ENCODE peak calls at places on chromosomes 11 and 22, in five cellular contexts. Y, P, M, I and S are unnamed samples.

GRCh38 chr11:14954581-14954980 is 17.6 kb downstream of the CALCA start:
- DNase-seq in Y (no peak), P (no peak), M (no peak), I (peak), S (no peak)

GRCh38 chr22:36194971-36195370 is 6.6 kb downstream of the APOL4 start:
- DNase-seq in Y (peak), P (peak), M (peak), I (peak), S (peak)

GRCh38 chr11:111185259-111185658 is 60.3 kb upstream of the POU2AF2 start:
- DNase-seq in Y (no peak), P (peak), M (peak), I (no peak), S (peak)

GRCh38 chr11:119206512-119207299 is 567 bp downstream of the CBL start:
- DNase-seq in Y (peak), P (no peak), M (peak), I (no peak), S (peak)

GRCh38 chr11:61133956-61134662 is 27.1 kb downstream of the VPS37C start:
- DNase-seq in Y (no peak), P (no peak), M (no peak), I (no peak), S (no peak)

GRCh38 chr11:76234704-76235232 is 28.5 kb upstream of the WNT11 start:
- DNase-seq in Y (peak), P (no peak), M (peak), I (no peak), S (no peak)

GRCh38 chr22:37186228-37186996 is 1.6 kb downstream of the C1QTNF6 start:
- DNase-seq in Y (peak), P (peak), M (peak), I (peak), S (peak)

GRCh38 chr11:77865805-77866204 is 44.9 kb downstream of the AAMDC start:
- DNase-seq in Y (no peak), P (peak), M (peak), I (no peak), S (peak)

GRCh38 chr11:61585115-61585514 is 4.2 kb upstream of the SYT7 start:
- DNase-seq in Y (no peak), P (no peak), M (no peak), I (no peak), S (no peak)

GRCh38 chr11:7020183-7020917 is at the start of the genes NLRP14 and ZNF214:
- DNase-seq in Y (no peak), P (peak), M (peak), I (peak), S (peak)

GRCh38 chr22:19394274-19395050 is 37.1 kb downstream of the HIRA start:
- DNase-seq in Y (no peak), P (no peak), M (no peak), I (no peak), S (no peak)

GRCh38 chr11:57500526-57500925 is 15.0 kb downstream of the SLC43A1 start:
- DNase-seq in Y (no peak), P (no peak), M (no peak), I (no peak), S (no peak)

GRCh38 chr22:38831166-38831945 is 12.5 kb downstream of the NPTXR start:
- DNase-seq in Y (no peak), P (peak), M (peak), I (peak), S (peak)

GRCh38 chr11:114160884-114161283 is 101.4 kb downstream of the ZBTB16 start:
- DNase-seq in Y (no peak), P (no peak), M (no peak), I (peak), S (no peak)

GRCh38 chr11:45982656-45983470 is 60.4 kb downstream of the LARGE2 start:
- DNase-seq in Y (no peak), P (peak), M (peak), I (peak), S (peak)

GRCh38 chr22:17938484-17938924 is 85.9 kb downstream of the MICAL3 start:
- DNase-seq in Y (no peak), P (peak), M (no peak), I (no peak), S (peak)

GRCh38 chr11:117226388-117227385 is 5.2 kb downstream of the PCSK7 start:
- DNase-seq in Y (peak), P (peak), M (peak), I (peak), S (peak)

GRCh38 chr11:84722583-84723108 is 904.5 kb downstream of the DLG2 start:
- DNase-seq in Y (no peak), P (no peak), M (peak), I (no peak), S (no peak)

GRCh38 chr22:19862616-19863246 is 8.1 kb upstream of the GNB1L start:
- DNase-seq in Y (no peak), P (no peak), M (no peak), I (no peak), S (no peak)

GRCh38 chr11:104549019-104549418 is 349.2 kb downstream of the CASP12 start:
- DNase-seq in Y (no peak), P (no peak), M (no peak), I (no peak), S (no peak)

GRCh38 chr11:114353448-114353847 is 46.9 kb downstream of the C11orf71 start:
- DNase-seq in Y (no peak), P (no peak), M (no peak), I (no peak), S (peak)

GRCh38 chr11:11956006-11956405 is 52.4 kb downstream of the DKK3 start:
- DNase-seq in Y (no peak), P (no peak), M (no peak), I (no peak), S (no peak)

DNA sequence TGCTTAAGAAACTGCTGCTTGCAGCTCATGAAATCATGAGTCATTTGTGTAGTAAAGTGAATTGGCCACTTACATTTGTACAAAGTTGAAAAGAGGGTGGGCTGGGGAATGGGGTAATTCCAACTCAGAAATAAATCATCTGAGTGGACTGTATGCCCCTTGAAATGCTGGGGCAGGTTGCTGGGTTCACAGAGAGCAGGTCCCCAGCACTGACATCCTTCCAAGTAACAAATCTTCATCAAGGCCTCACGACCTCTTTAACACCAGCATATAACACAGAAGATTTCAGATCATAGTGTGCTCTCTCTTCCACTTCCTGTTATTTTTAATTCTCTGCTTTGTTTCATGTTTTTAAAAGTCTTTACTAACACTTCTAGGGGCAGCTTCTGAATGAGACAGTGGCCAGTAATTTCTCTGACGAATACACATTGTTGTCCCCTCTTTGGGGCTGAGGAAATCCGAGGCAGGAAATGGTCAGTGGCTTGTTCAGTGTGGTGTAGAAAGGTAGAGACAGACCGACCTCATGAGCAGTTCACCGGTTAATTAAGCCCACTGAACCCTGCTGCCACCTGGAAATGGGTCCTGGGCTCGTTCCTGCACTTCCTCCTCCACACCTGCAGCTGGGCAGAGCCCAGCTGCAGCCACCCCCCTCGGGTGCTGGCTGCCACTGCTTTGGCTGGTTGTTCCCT is 127.8 kb downstream of the MAML2 start:
- DNase-seq in Y (peak), P (peak), M (peak), I (no peak), S (peak)
- H3K4me3 ChIP-seq in Y (peak), P (no peak), M (no peak), I (no peak), S (no peak)

GRCh38 chr11:65609711-65610110 is 4.3 kb downstream of the MAP3K11 start:
- DNase-seq in Y (no peak), P (no peak), M (no peak), I (no peak), S (no peak)

GRCh38 chr11:65606876-65607613 is 7.0 kb downstream of the MAP3K11 start:
- DNase-seq in Y (no peak), P (peak), M (peak), I (peak), S (peak)

GRCh38 chr11:65611028-65611757 is 2.8 kb downstream of the MAP3K11 start:
- DNase-seq in Y (no peak), P (no peak), M (no peak), I (no peak), S (no peak)

GRCh38 chr11:65609236-65609635 is 4.8 kb downstream of the MAP3K11 start:
- DNase-seq in Y (no peak), P (peak), M (peak), I (no peak), S (no peak)

GRCh38 chr11:65607614-65608426 is 6.2 kb downstream of the MAP3K11 start:
- DNase-seq in Y (no peak), P (no peak), M (no peak), I (no peak), S (no peak)
- H3K4me3 ChIP-seq in Y (no peak), P (no peak), M (peak), I (no peak), S (peak)

GRCh38 chr11:44068180-44068579 is 2.1 kb downstream of the ACCS start:
- DNase-seq in Y (no peak), P (no peak), M (no peak), I (no peak), S (no peak)

GRCh38 chr11:44065161-44065571 is 904 bp upstream of the ACCS start:
- DNase-seq in Y (no peak), P (no peak), M (no peak), I (no peak), S (no peak)

GRCh38 chr11:44065851-44066731 is at the start of gene ACCS:
- DNase-seq in Y (peak), P (peak), M (peak), I (peak), S (peak)

GRCh38 chr11:44066732-44067131 is 662 bp downstream of the ACCS start:
- DNase-seq in Y (no peak), P (peak), M (peak), I (peak), S (peak)

DNA sequence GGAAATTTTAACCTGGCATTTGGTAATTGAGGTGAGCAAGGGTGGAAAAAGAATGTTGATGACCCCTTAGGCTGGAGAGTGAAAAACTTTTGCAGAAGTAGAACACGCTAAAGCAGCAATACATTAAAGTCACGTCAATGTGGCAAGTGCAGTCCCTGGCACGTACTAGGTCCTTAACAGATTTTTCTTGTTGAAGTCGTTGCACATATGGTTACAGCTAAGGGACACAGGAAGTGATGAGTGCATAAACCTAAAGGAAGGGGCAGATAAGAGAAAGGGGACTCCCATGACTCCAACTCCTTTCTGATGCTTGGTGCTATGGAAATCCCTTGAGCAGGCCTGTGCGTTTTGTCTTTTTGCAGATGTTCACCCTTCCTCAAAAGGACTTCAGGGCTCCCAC is 1.2 kb downstream of the ACCS start:
- DNase-seq in Y (no peak), P (no peak), M (no peak), I (no peak), S (no peak)
- H3K4me3 ChIP-seq in Y (no peak), P (peak), M (peak), I (no peak), S (peak)

GRCh38 chr11:16960250-16960649 is 54.0 kb downstream of the PLEKHA7 start:
- DNase-seq in Y (no peak), P (no peak), M (no peak), I (no peak), S (no peak)

GRCh38 chr11:16963316-16963876 is 50.8 kb downstream of the PLEKHA7 start:
- DNase-seq in Y (no peak), P (no peak), M (no peak), I (no peak), S (no peak)

GRCh38 chr11:16958833-16959232 is 55.4 kb downstream of the PLEKHA7 start:
- DNase-seq in Y (no peak), P (no peak), M (no peak), I (no peak), S (no peak)

GRCh38 chr11:16956538-16957153 is 57.6 kb downstream of the PLEKHA7 start:
- DNase-seq in Y (no peak), P (no peak), M (no peak), I (peak), S (no peak)

DNA sequence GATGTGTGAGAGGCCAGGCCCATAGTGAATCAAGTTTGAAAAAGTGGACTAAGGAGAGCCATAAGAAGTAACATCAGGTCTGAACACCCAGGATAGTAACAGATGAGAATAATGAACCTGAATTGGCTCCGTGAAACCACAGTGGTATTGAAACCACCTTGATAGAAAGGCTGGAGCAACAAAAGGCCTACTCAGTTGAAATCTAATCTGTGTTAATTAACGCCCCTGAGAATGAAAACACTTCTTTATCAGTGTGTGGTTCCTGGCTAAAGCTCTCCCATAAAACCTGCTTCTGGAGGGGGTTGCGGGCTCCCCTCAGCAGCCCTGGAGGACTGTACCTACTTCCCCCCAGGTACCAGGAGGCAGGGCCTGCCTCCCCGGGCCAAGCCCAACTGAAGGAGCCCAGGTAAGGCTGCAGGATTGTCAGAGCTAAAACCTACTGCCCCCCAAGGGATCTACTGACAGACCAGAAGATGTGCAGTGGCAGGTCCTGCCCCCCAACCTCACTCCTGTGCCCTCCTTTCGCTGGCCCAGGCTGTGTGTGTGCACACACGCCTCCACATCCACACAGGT is 54.6 kb downstream of the PLEKHA7 start:
- DNase-seq in Y (no peak), P (no peak), M (no peak), I (no peak), S (no peak)
- H3K4me3 ChIP-seq in Y (no peak), P (no peak), M (no peak), I (no peak), S (no peak)

GRCh38 chr22:46368422-46368821 is 32.9 kb downstream of the TRMU start:
- DNase-seq in Y (no peak), P (no peak), M (no peak), I (no peak), S (no peak)

GRCh38 chr22:46370584-46371373 is 35.3 kb downstream of the TRMU start:
- DNase-seq in Y (peak), P (no peak), M (no peak), I (no peak), S (no peak)

GRCh38 chr22:46371623-46372226 is 36.2 kb downstream of the TRMU start:
- DNase-seq in Y (no peak), P (no peak), M (no peak), I (no peak), S (no peak)

GRCh38 chr22:46368871-46369715 is 33.6 kb downstream of the TRMU start:
- DNase-seq in Y (no peak), P (no peak), M (no peak), I (no peak), S (no peak)

GRCh38 chr22:46369716-46370583 is 34.4 kb downstream of the TRMU start:
- DNase-seq in Y (no peak), P (no peak), M (no peak), I (no peak), S (no peak)
- H3K4me3 ChIP-seq in Y (no peak), P (no peak), M (no peak), I (no peak), S (no peak)

GRCh38 chr22:50170453-50171318 is at the start of gene PANX2:
- DNase-seq in Y (no peak), P (no peak), M (peak), I (no peak), S (peak)

GRCh38 chr22:50171319-50171964 is 911 bp downstream of the PANX2 start:
- DNase-seq in Y (no peak), P (no peak), M (no peak), I (no peak), S (no peak)

GRCh38 chr22:50167689-50168489 is 2.6 kb upstream of the PANX2 start:
- DNase-seq in Y (no peak), P (no peak), M (no peak), I (no peak), S (no peak)

GRCh38 chr22:50169774-50170341 is 673 bp upstream of the PANX2 start:
- DNase-seq in Y (no peak), P (peak), M (peak), I (no peak), S (no peak)

DNA sequence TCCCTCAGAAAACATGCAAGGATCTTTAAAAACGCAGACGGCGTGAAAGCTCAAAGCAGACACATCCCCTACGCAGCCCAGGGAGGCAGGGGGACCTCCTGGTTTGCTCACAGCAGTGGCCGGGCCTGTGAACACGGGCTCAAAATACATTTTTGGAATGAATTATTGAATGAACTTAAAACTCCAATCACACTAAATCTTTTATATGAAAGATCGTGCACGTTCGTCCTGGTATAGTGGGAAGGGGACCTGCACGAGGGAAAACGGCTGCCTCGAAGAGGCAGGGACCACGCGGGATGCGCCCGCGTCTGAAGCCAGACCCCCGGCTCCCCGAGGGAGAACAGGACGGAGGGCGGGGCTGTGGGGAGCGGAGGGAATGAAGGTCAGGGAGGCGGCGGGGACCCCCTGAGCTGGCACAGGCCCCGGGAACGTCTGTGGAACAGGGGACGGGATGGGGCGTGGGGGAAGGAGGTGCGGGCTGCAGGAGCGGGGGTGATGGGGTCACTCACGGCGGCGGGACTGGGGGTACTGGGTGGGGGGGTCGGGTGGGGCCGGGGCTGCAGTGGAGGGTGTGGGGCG is 1.3 kb upstream of the PANX2 start:
- DNase-seq in Y (no peak), P (no peak), M (peak), I (no peak), S (no peak)
- H3K4me3 ChIP-seq in Y (no peak), P (no peak), M (no peak), I (peak), S (peak)

GRCh38 chr11:121723261-121723741 is 270.5 kb upstream of the SORL1-AS1 start:
- DNase-seq in Y (no peak), P (peak), M (peak), I (no peak), S (peak)
- H3K4me3 ChIP-seq in Y (no peak), P (peak), M (peak), I (no peak), S (peak)